ENCODE peak calls at places on chromosomes 1 and 21, in eight cellular contexts. Q is uterus, C is ovary, N is neural progenitor cell, S is adrenal gland, T is neural crest cell, B is coronary artery, P is prostate gland. Y is an unnamed sample.

GRCh38 chr1:5575396-5576110 is 416.7 kb downstream of the NPHP4 start:
- DNase-seq in B (peak), S (peak), C (no peak), Q (no peak), P (no peak), T (no peak), N (no peak), Y (no peak)

GRCh38 chr21:42079939-42080787 is 9.0 kb downstream of the UMODL1 start:
- DNase-seq in T (no peak), B (no peak), S (no peak), Q (no peak), P (no peak), C (no peak), N (no peak), Y (no peak)

GRCh38 chr1:23558140-23558871 is 995 bp downstream of the ID3 start:
- DNase-seq in N (peak), B (peak), S (peak), C (peak), T (no peak), Q (peak), P (peak), Y (peak)

GRCh38 chr1:214648776-214649175 is 45.8 kb downstream of the CENPF start:
- DNase-seq in C (no peak), S (no peak), N (no peak), T (no peak), B (no peak), P (no peak), Q (no peak), Y (no peak)

GRCh38 chr1:111204211-111204883 is 3.9 kb upstream of the DENND2D start:
- DNase-seq in T (no peak), S (peak), Q (no peak), N (no peak), B (no peak), C (no peak), P (peak), Y (peak)

GRCh38 chr1:94978401-94978800 is 51.5 kb upstream of the CNN3 start:
- DNase-seq in C (no peak), B (no peak), P (no peak), Q (no peak), T (no peak), N (no peak), S (no peak), Y (no peak)

GRCh38 chr1:226946841-226947240 is 6.7 kb downstream of the COQ8A start:
- DNase-seq in Q (no peak), B (peak), N (no peak), T (no peak), C (no peak), S (peak), P (no peak), Y (no peak)

GRCh38 chr21:43290529-43291346 is 121.9 kb downstream of the CRYAA start:
- DNase-seq in C (no peak), N (peak), Q (no peak), T (no peak), B (no peak), S (no peak), P (no peak), Y (no peak)

GRCh38 chr1:206050655-206051235 is 2.2 kb upstream of the RHEX start:
- DNase-seq in S (peak), B (no peak), P (no peak), C (no peak), Q (no peak), N (no peak), T (no peak), Y (peak)

GRCh38 chr1:106456832-106457231 is 599.6 kb upstream of the PRMT6 start:
- DNase-seq in S (no peak), C (no peak), B (no peak), P (no peak), T (no peak), Q (no peak), N (no peak), Y (no peak)

GRCh38 chr1:106571109-106571508 is 485.4 kb upstream of the PRMT6 start:
- DNase-seq in B (no peak), S (no peak), Q (no peak), T (no peak), P (no peak), N (no peak), C (no peak), Y (no peak)

GRCh38 chr1:12376236-12377064 is 146.6 kb downstream of the VPS13D start:
- DNase-seq in C (no peak), N (no peak), P (no peak), T (no peak), B (no peak), Q (no peak), S (no peak), Y (no peak)

GRCh38 chr1:101161619-101162018 is 75.2 kb upstream of the S1PR1 start:
- DNase-seq in B (no peak), T (no peak), Q (no peak), S (no peak), P (no peak), C (no peak), N (no peak), Y (no peak)

GRCh38 chr1:219302697-219303096 is 129.0 kb downstream of the LYPLAL1 start:
- DNase-seq in T (no peak), Q (no peak), B (no peak), N (no peak), P (no peak), C (no peak), S (no peak), Y (no peak)

GRCh38 chr1:229430761-229431269 is 3.1 kb downstream of the ACTA1 start:
- DNase-seq in Q (no peak), S (no peak), B (no peak), N (peak), C (no peak), P (no peak), T (peak), Y (peak)

GRCh38 chr21:25126564-25126963 is 480.7 kb downstream of the MRPL39 start:
- DNase-seq in S (no peak), C (no peak), T (no peak), P (no peak), N (no peak), B (no peak), Q (no peak), Y (no peak)

GRCh38 chr1:32241011-32241763 is 5.8 kb upstream of the FAM167B start:
- DNase-seq in P (peak), N (peak), S (peak), Q (peak), B (peak), C (peak), T (peak), Y (no peak)

GRCh38 chr21:42636535-42636914 is 16.9 kb upstream of the PDE9A start:
- DNase-seq in P (no peak), B (no peak), N (no peak), Q (no peak), C (no peak), S (no peak), T (no peak), Y (peak)

GRCh38 chr1:183278736-183279591 is 92.9 kb downstream of the LAMC2 start:
- DNase-seq in S (no peak), T (no peak), C (no peak), N (no peak), Q (no peak), P (no peak), B (no peak), Y (peak)

GRCh38 chr1:173280899-173281660 is 73.9 kb upstream of the TNFSF4 start:
- DNase-seq in N (no peak), P (no peak), T (no peak), B (no peak), S (no peak), C (no peak), Q (no peak), Y (no peak)

GRCh38 chr1:173276922-173277800 is 70.0 kb upstream of the TNFSF4 start:
- DNase-seq in Q (no peak), S (no peak), N (no peak), B (no peak), P (no peak), T (no peak), C (no peak), Y (no peak)

GRCh38 chr1:173270243-173270642 is 63.1 kb upstream of the TNFSF4 start:
- DNase-seq in C (no peak), T (no peak), S (no peak), B (no peak), P (no peak), N (no peak), Q (no peak), Y (peak)

GRCh38 chr1:173269490-173270230 is 62.5 kb upstream of the TNFSF4 start:
- DNase-seq in Q (no peak), P (no peak), S (no peak), B (no peak), N (no peak), T (no peak), C (no peak), Y (peak)

GRCh38 chr1:173275496-173275895 is 68.4 kb upstream of the TNFSF4 start:
- DNase-seq in T (no peak), C (no peak), P (no peak), S (no peak), Q (no peak), B (no peak), N (no peak), Y (no peak)
- TF ChIP-seq CTCF in T (no peak), C (no peak), P (no peak), S (no peak), Q (no peak), B (no peak), N (no peak), Y (no peak)

GRCh38 chr1:173889885-173890284 is 21.7 kb downstream of the ZBTB37 start:
- DNase-seq in Q (no peak), N (no peak), S (no peak), T (no peak), B (no peak), C (no peak), P (no peak), Y (no peak)

GRCh38 chr1:173884701-173885100 is 16.5 kb downstream of the ZBTB37 start:
- DNase-seq in S (no peak), T (no peak), N (no peak), Q (no peak), C (no peak), P (no peak), B (no peak), Y (no peak)

GRCh38 chr1:173886746-173887611 is 18.8 kb downstream of the ZBTB37 start:
- DNase-seq in C (no peak), T (no peak), B (no peak), S (no peak), P (no peak), N (no peak), Q (no peak), Y (no peak)

GRCh38 chr1:173887627-173888026 is 19.4 kb downstream of the ZBTB37 start:
- DNase-seq in P (no peak), B (no peak), S (no peak), T (no peak), C (no peak), Q (no peak), N (no peak), Y (no peak)

DNA sequence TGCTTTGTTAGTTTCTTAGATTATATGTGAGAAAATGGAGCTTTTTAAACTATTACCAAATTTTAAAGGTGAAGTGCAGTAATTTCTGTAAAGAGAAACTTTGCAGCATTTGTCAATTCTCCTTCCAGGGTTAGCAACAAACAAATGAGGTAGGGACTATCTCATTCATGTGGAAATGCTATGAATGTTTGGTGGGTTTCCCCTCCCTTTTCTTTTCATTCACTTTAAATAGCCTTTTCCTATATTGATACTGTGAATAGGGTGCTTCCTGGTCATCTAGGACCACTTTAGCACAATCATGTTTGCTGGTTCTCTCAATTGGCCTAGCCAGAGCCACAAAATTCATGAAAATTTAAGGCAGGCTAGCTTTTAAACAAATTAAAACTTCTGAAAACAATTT is 20.6 kb downstream of the ZBTB37 start:
- DNase-seq in T (no peak), C (no peak), N (no peak), Q (no peak), P (no peak), B (no peak), S (no peak), Y (no peak)
- TF ChIP-seq CTCF in T (no peak), C (no peak), N (no peak), Q (no peak), P (no peak), B (no peak), S (no peak), Y (no peak)

GRCh38 chr1:45643978-45644377 is 20.1 kb upstream of the CCDC17 start:
- DNase-seq in Q (no peak), P (peak), S (no peak), T (no peak), B (no peak), N (no peak), C (no peak), Y (no peak)
- TF ChIP-seq CTCF in Q (no peak), P (peak), S (peak), T (no peak), B (no peak), N (no peak), C (no peak), Y (peak)

DNA sequence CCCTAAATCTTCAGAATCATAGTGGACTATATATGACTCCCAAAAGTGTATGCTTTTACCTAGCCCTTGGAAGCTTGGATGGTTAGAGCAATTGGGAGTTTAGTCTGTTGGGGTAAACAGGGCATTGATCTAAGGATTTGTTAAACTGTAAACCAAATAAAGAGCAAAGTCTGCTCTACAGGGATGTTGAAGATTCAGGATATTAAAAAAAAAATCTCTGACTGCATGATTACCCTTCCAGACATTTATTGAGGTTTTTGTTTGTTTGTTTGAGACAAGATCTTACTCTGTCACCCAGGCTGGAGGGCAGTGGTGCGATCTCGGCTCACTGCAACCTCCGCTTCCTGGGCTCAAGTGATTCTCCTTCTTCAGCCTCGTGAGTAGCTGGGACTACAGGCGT is 31.6 kb downstream of the PBX1 start:
- DNase-seq in P (no peak), B (no peak), Q (no peak), C (no peak), T (no peak), S (no peak), N (no peak), Y (no peak)
- TF ChIP-seq CTCF in P (no peak), B (no peak), Q (no peak), C (no peak), T (no peak), S (no peak), N (no peak), Y (no peak)

GRCh38 chr1:197067457-197067818 is 378 bp upstream of the F13B start:
- DNase-seq in S (no peak), C (no peak), N (no peak), Q (no peak), T (no peak), P (no peak), B (no peak), Y (no peak)

GRCh38 chr1:197065549-197065948 is 1.5 kb downstream of the F13B start:
- DNase-seq in N (no peak), C (no peak), S (no peak), P (no peak), Q (no peak), B (no peak), T (no peak), Y (no peak)

GRCh38 chr1:197063212-197063611 is 3.8 kb downstream of the F13B start:
- DNase-seq in Q (no peak), T (no peak), S (no peak), B (no peak), N (no peak), C (no peak), P (no peak), Y (no peak)

GRCh38 chr1:197066277-197066676 is 783 bp downstream of the F13B start:
- DNase-seq in Q (no peak), P (no peak), T (no peak), C (no peak), N (no peak), B (no peak), S (no peak), Y (no peak)

DNA sequence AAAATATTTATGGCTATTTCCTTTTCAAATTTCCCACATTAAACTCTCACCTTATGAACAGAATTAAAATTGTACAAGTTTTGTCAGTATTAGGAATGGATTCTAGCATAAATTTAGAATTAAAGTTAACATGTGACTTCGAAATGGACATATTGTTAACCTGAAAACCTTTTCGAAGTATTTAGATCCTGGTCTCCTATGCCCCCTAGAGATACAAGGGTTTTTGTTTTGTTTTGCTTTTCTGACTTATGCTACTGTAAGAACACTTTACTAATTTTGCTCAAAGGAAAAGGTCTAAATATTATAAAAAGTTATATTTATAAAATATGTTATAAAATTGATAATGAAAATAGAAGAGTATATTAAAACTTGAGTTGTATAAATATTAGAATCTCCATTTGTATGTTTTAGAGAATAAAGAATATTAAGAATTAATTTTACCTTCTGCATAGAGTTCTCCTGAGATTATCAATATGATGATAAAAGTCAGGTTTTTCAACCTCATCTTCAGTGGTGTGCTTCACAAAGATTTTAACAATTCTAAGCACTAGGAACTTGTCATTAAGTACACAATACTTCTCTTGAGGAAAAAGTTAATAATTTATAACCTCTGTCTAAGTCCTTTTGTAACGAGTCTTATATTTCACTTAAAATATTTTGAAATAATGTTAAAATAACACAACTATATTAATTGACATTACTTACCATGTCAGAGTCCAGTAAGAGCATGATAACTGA is at the start of gene F13B:
- DNase-seq in C (no peak), P (no peak), Q (no peak), B (no peak), S (no peak), T (no peak), N (no peak), Y (no peak)
- TF ChIP-seq CTCF in C (no peak), P (no peak), Q (no peak), B (no peak), S (no peak), T (no peak), N (peak), Y (no peak)

DNA sequence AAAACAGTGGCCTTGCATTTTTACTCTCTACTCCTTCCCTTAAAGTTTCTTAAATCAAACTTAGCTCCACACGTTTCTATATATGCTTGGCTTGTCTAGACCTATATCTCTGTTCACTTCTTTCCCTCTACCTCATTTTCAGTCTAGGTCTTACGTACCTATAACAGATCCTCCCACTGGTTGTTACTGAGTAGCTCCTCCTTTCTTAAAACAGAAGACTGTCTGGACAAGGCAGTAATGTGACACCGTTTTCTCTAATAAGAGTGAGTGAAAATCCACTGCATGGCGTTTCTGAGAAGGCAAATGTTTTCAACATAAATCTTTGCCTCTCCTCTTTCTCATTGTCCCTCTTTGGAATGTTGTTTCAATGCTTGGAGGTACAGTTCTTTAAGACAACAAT is 211.7 kb upstream of the POGK start:
- DNase-seq in Q (no peak), T (no peak), P (no peak), B (no peak), N (no peak), C (no peak), S (no peak), Y (peak)
- TF ChIP-seq CTCF in Q (no peak), T (no peak), P (no peak), B (no peak), N (no peak), C (no peak), S (no peak), Y (no peak)

GRCh38 chr1:59294423-59294822 is 2.5 kb upstream of the FGGY start:
- DNase-seq in Q (no peak), B (no peak), S (no peak), T (no peak), C (no peak), N (no peak), P (no peak), Y (no peak)

GRCh38 chr1:59290173-59290954 is 6.5 kb upstream of the FGGY start:
- DNase-seq in P (no peak), S (peak), N (peak), C (peak), B (no peak), Q (no peak), T (no peak), Y (peak)

GRCh38 chr1:59293849-59294248 is 3.0 kb upstream of the FGGY start:
- DNase-seq in S (no peak), T (no peak), C (no peak), B (no peak), N (no peak), Q (no peak), P (no peak), Y (no peak)

GRCh38 chr1:59291566-59291965 is 5.3 kb upstream of the FGGY start:
- DNase-seq in N (no peak), T (no peak), C (no peak), S (no peak), B (no peak), Q (no peak), P (no peak), Y (no peak)

GRCh38 chr1:59292557-59292956 is 4.3 kb upstream of the FGGY start:
- DNase-seq in Q (no peak), N (no peak), T (no peak), B (no peak), S (peak), C (no peak), P (no peak), Y (peak)
- TF ChIP-seq CTCF in Q (no peak), N (no peak), T (no peak), B (no peak), S (no peak), C (no peak), P (no peak), Y (no peak)

DNA sequence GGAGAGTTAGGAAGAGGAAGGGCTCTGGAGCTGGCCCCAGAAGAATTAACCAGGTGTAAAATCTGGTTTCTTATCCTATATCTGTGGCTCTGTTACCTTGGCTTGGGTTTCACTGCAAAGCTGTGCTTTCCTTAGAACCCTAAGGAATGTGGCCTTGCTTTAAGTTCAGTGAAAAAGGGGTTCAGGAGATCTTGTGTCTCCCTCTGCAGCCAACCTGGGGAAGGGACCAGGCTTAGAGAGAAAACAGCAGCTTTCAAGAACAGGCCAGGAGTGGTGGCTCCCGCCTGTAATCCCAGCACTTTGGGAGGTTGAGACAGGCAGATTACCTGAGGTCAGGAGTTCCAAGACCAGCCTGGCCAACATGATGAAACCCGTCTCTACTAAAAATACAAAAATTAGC is 16.1 kb upstream of the MYCL start:
- DNase-seq in T (no peak), S (no peak), C (no peak), B (no peak), P (no peak), Q (no peak), N (peak), Y (peak)
- TF ChIP-seq CTCF in T (no peak), S (no peak), C (no peak), B (no peak), P (no peak), Q (no peak), N (peak), Y (peak)